ENCODE peak calls at places on chromosomes 7 and 10, in eight cellular contexts. W, V, A, J, O, U, C and Q are unnamed samples.
A peak's percentile ranks its signal among the peaks of the same experiment; 100 is the strongest.

GRCh38 chr7:142883571-142884284 is 1.8 kb downstream of the TRPV6 start:
- DNase-seq in W (no peak), V (no peak), A (no peak), J (no peak), O (no peak), U (no peak), C (no peak), Q (no peak)

GRCh38 chr7:13850185-13850752 is 139.2 kb downstream of the ETV1 start:
- DNase-seq in W (peak; percentile 11), V (peak; percentile 94), A (peak; percentile 100), J (no peak), O (peak; percentile 91), U (peak; percentile 96), C (no peak), Q (peak; percentile 64)

GRCh38 chr10:6089334-6090219 is 743 bp downstream of the RBM17 start:
- DNase-seq in W (peak; percentile 40), V (peak; percentile 22), A (peak; percentile 62), J (peak; percentile 34), O (peak; percentile 56), U (peak; percentile 45), C (no peak), Q (peak; percentile 20)

GRCh38 chr7:80089341-80089740 is 45.3 kb upstream of the GNAI1 start:
- DNase-seq in W (no peak), V (peak; percentile 9), A (no peak), J (no peak), O (no peak), U (peak; percentile 60), C (no peak), Q (no peak)

GRCh38 chr7:64959072-64959747 is 31.6 kb downstream of the ZNF117 start:
- DNase-seq in W (no peak), V (no peak), A (no peak), J (no peak), O (no peak), U (no peak), C (no peak), Q (no peak)

GRCh38 chr10:44384601-44385422 is at the start of gene CXCL12:
- DNase-seq in W (no peak), V (no peak), A (no peak), J (peak; percentile 52), O (no peak), U (peak; percentile 47), C (peak; percentile 76), Q (no peak)

GRCh38 chr7:91973632-91974031 is 33.0 kb downstream of the AKAP9 start:
- DNase-seq in W (no peak), V (no peak), A (no peak), J (no peak), O (no peak), U (no peak), C (no peak), Q (no peak)

GRCh38 chr7:44811093-44811492 is 14.6 kb downstream of the PPIA start:
- DNase-seq in W (no peak), V (peak; percentile 68), A (peak; percentile 63), J (no peak), O (peak; percentile 84), U (no peak), C (no peak), Q (peak; percentile 45)

GRCh38 chr7:135672560-135673359 is 10.4 kb downstream of the STMP1 start:
- DNase-seq in W (no peak), V (peak; percentile 77), A (peak; percentile 74), J (peak; percentile 41), O (no peak), U (peak; percentile 90), C (no peak), Q (peak; percentile 29)

GRCh38 chr10:103273026-103273425 is 3.9 kb upstream of the INA start:
- DNase-seq in W (no peak), V (peak; percentile 100), A (peak; percentile 98), J (no peak), O (peak; percentile 95), U (peak; percentile 97), C (no peak), Q (peak; percentile 10)

GRCh38 chr7:143225047-143225446 is 3.2 kb downstream of the TAS2R40 start:
- DNase-seq in W (no peak), V (no peak), A (no peak), J (no peak), O (no peak), U (no peak), C (no peak), Q (no peak)

GRCh38 chr10:19819419-19820033 is 3.3 kb downstream of the PLXDC2 start:
- DNase-seq in W (peak; percentile 4), V (peak; percentile 89), A (peak; percentile 43), J (peak; percentile 31), O (no peak), U (peak; percentile 78), C (no peak), Q (no peak)

GRCh38 chr7:38306914-38307313 is 33.5 kb upstream of the TARP start:
- DNase-seq in W (peak; percentile 51), V (no peak), A (no peak), J (no peak), O (no peak), U (no peak), C (no peak), Q (no peak)

GRCh38 chr7:43302211-43302711 is 189.8 kb downstream of the HECW1 start:
- DNase-seq in W (no peak), V (peak; percentile 91), A (peak; percentile 94), J (no peak), O (no peak), U (peak; percentile 18), C (no peak), Q (peak; percentile 64)

GRCh38 chr10:391849-392704 is 256.8 kb downstream of the ZMYND11 start:
- DNase-seq in W (no peak), V (no peak), A (no peak), J (no peak), O (no peak), U (no peak), C (no peak), Q (no peak)

GRCh38 chr7:142110638-142111037 is 880 bp upstream of the MGAM2 start:
- DNase-seq in W (no peak), V (no peak), A (no peak), J (no peak), O (no peak), U (no peak), C (no peak), Q (no peak)

GRCh38 chr7:126450269-126450671 is 802.5 kb downstream of the GRM8 start:
- DNase-seq in W (no peak), V (no peak), A (no peak), J (no peak), O (no peak), U (no peak), C (no peak), Q (no peak)